ENCODE peak calls at places on chromosome 22, in nine cellular contexts. K is cardiac fibroblast, Y is upper lobe of right lung, M is osteocyte, N is left ventricle myocardium inferior, X is WTC11, D is nephron progenitor cell, Q is BE2C, A is MCF 10A. L is an unnamed sample.

GRCh38 chr22:32020117-32020516 is 22.9 kb upstream of the SLC5A1 start:
- DNase-seq in N (no peak), X (no peak), Y (no peak), K (peak), D (no peak), A (peak), M (no peak), Q (no peak), L (peak)

GRCh38 chr22:24516301-24516737 is 21.2 kb downstream of the UPB1 start:
- DNase-seq in K (peak), M (no peak), A (peak), X (no peak), D (no peak), N (no peak), Q (no peak), Y (no peak), L (no peak)

GRCh38 chr22:42399315-42400271 is 32.6 kb downstream of the NFAM1 start:
- DNase-seq in M (no peak), D (peak), Q (peak), Y (peak), X (peak), K (no peak), A (no peak), N (peak), L (no peak)

GRCh38 chr22:17949926-17950473 is 74.4 kb downstream of the MICAL3 start:
- DNase-seq in A (no peak), M (no peak), X (no peak), D (no peak), K (no peak), Y (no peak), Q (no peak), N (no peak), L (no peak)

GRCh38 chr22:50576070-50576469 is 2.2 kb downstream of the CPT1B start:
- DNase-seq in M (no peak), D (peak), K (peak), N (no peak), X (peak), Y (no peak), Q (peak), A (peak), L (no peak)

GRCh38 chr22:38987171-38987895 is 5.2 kb downstream of the APOBEC3B start:
- DNase-seq in X (no peak), D (no peak), N (no peak), Y (no peak), Q (no peak), M (no peak), A (no peak), K (no peak), L (no peak)

GRCh38 chr22:17707526-17707925 is 66.7 kb downstream of the BID start:
- DNase-seq in Y (no peak), Q (no peak), D (no peak), M (no peak), A (no peak), K (peak), N (no peak), X (no peak), L (no peak)

GRCh38 chr22:28019881-28020861 is 101.1 kb upstream of the PITPNB start:
- DNase-seq in A (peak), K (peak), Y (peak), M (peak), D (peak), X (peak), Q (peak), N (peak), L (peak)

GRCh38 chr22:30867746-30868662 is 100.6 kb downstream of the MORC2 start:
- DNase-seq in Q (no peak), X (no peak), Y (peak), D (no peak), N (no peak), A (no peak), K (no peak), M (no peak), L (no peak)

GRCh38 chr22:25453557-25453956 is 110.9 kb upstream of the GRK3 start:
- DNase-seq in Q (no peak), A (no peak), Y (no peak), D (no peak), N (no peak), K (no peak), X (no peak), M (no peak), L (no peak)

GRCh38 chr22:24271406-24271760 is 752 bp downstream of the SPECC1L start:
- DNase-seq in K (peak), Y (no peak), X (no peak), N (no peak), D (no peak), Q (no peak), M (no peak), A (peak), L (no peak)

GRCh38 chr22:41910599-41911291 is 4.1 kb downstream of the SHISA8 start:
- DNase-seq in M (no peak), Q (peak), Y (no peak), A (peak), D (peak), K (peak), X (no peak), N (peak), L (no peak)

GRCh38 chr22:37930270-37930951 is 23.0 kb downstream of the C22orf23 start:
- DNase-seq in Y (no peak), M (no peak), A (peak), X (peak), D (no peak), N (no peak), Q (peak), K (peak), L (peak)
- TF ChIP-seq CTCF in Y (peak), M (peak), A (peak), X (no peak), D (peak), N (peak), Q (peak), K (peak), L (peak)

DNA sequence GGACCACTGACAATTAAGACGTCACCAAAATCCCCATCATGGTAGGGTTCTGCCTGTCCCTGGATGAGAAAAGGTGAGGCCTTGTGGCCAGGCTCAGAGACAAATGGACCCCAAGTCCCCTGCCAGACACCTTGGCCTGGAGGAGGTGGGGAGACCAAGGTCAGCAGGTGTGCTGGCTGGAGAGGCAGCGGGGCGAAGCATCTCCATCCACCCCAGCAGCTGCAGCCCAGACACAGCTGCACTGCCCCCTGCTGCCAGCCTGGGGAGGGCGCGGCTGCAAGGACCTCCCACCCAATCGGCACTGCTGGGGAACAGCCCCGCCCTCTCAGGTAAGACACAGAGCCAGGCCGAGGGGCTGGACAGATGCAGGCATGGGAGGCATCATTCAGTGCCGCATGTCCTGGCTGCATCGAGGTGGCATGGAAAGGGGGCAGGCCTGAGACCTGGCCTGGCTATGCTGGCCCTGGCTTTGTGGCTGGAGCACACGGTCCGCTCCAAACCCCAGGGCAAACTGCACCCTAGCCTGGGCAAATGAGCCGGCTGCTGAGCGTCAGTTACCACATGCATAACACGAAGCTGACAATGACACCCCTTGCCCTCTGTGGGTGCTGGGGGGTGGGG is 12.2 kb upstream of the MFNG start:
- DNase-seq in X (peak), N (no peak), D (peak), Q (peak), A (peak), M (no peak), Y (peak), K (no peak), L (no peak)
- TF ChIP-seq CTCF in X (peak), N (peak), D (peak), Q (peak), A (peak), M (peak), Y (peak), K (peak), L (no peak)

DNA sequence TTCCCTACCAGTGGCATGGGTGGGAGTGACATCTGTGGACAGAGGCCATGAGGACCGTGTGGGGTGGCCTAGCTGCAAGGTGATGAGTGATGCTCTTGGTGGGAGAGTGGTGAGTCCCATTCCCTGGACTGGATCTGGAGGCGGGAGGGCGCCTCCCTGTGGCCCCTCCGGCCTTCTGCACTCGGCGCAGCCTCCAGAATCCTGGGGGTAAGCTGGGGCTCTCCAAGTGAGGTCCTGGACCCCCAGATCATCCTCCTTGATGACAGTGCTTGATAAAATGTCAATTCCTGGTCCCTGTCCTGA is 32.3 kb upstream of the PRR5 start:
- DNase-seq in Q (no peak), D (no peak), Y (no peak), A (no peak), X (peak), M (no peak), N (no peak), K (no peak), L (no peak)
- TF ChIP-seq CTCF in Q (peak), D (peak), Y (peak), A (no peak), X (peak), M (peak), N (peak), K (peak), L (no peak)

GRCh38 chr22:46861468-46861867 is 99.0 kb downstream of the TBC1D22A start:
- DNase-seq in Y (no peak), Q (no peak), A (no peak), K (no peak), M (peak), N (no peak), X (no peak), D (no peak), L (no peak)

GRCh38 chr22:46861968-46862367 is 99.5 kb downstream of the TBC1D22A start:
- DNase-seq in N (no peak), X (no peak), K (no peak), A (no peak), Y (no peak), M (peak), Q (no peak), D (no peak), L (no peak)

GRCh38 chr22:46863794-46864193 is 101.3 kb downstream of the TBC1D22A start:
- DNase-seq in A (no peak), M (peak), Q (no peak), D (no peak), X (no peak), Y (no peak), N (no peak), K (no peak), L (no peak)

GRCh38 chr22:46864314-46865051 is 102.0 kb downstream of the TBC1D22A start:
- DNase-seq in A (no peak), Q (no peak), D (no peak), M (peak), K (no peak), X (no peak), Y (no peak), N (no peak), L (no peak)

DNA sequence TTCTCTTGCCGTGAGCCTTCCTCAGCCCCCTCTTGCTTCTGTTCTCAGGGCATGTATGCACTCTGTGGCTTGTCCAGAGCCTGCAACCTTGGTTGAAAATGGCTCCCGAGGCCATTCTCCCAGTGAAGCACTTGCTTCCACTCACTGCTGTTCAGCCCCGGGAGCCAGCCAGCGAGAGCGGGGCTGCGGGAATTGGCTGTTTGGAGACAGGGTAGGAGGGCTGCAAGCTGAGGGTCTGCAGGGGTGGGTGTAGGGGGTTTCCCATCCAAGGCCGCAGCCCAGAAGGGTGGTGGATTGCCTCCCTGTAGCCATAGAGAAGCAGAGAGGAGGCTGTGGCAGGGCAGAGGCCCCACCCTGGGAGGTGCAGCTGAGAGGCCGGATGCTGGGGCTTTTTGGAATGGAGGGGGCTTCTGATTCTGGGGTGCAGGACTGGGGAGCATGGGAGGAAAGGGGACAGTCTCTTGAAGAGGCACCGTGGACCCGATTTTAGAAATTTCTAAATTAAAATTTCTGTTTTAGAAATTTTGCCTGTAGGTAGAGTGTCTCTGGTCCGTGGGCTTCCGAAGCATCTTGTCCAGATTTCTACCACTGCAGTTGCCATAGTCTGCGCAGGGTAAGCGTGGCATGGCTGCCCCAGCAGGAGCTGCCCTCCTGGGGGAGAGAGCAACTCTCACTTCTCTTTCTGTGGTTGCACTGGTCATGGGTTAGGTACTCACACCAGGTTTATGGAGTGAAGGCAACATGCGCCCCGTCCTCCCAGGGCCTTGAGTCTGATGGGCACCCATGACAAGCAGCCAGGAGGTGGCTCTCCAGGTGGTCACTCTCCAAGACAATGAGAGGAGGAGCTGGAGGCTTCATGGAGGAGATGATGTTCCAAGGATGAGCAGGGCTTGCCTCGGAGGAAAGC is 100.2 kb downstream of the TBC1D22A start:
- DNase-seq in D (no peak), A (no peak), K (no peak), N (no peak), Y (no peak), X (no peak), Q (no peak), M (peak), L (no peak)
- TF ChIP-seq CTCF in D (no peak), A (no peak), K (no peak), N (no peak), Y (no peak), X (no peak), Q (no peak), M (no peak), L (no peak)

DNA sequence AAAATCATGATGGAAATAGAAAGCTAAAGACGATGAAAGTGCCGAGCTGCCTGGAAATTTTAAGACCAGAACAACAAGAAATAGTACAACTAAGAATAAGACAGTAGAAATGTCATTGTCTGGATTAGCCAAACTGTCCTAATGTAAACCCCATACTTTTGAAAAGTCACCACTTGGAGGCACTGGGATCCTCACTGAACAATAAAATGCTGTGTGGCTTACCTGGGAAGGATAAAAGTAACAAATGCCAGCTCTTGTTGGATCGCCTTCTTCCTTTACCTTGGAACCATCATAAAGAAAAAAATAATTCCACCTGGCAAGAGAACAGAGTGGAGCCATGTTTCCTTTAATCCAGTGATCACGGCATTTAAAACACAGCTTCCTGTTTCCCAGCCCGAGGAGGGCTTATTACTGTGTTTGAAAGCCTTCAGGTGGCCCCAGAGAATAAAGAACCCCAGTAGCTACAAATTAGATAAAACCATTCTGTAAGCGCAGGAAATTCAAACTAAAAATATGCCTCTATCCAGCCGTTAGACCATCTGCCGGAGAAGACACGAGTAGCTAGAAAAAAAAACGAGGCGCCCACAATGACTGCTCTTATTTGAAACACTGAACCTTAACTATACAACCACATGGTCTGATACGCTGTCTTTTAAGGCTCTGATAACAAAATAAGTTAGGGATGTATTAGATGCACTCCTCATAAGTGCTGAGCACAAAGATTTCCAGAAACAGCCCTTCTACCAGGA is 4.4 kb downstream of the HPS4 start:
- DNase-seq in Q (no peak), D (no peak), X (no peak), N (no peak), M (no peak), A (no peak), K (no peak), Y (no peak), L (no peak)
- TF ChIP-seq CTCF in Q (no peak), D (no peak), X (no peak), N (peak), M (no peak), A (no peak), K (no peak), Y (no peak), L (no peak)

DNA sequence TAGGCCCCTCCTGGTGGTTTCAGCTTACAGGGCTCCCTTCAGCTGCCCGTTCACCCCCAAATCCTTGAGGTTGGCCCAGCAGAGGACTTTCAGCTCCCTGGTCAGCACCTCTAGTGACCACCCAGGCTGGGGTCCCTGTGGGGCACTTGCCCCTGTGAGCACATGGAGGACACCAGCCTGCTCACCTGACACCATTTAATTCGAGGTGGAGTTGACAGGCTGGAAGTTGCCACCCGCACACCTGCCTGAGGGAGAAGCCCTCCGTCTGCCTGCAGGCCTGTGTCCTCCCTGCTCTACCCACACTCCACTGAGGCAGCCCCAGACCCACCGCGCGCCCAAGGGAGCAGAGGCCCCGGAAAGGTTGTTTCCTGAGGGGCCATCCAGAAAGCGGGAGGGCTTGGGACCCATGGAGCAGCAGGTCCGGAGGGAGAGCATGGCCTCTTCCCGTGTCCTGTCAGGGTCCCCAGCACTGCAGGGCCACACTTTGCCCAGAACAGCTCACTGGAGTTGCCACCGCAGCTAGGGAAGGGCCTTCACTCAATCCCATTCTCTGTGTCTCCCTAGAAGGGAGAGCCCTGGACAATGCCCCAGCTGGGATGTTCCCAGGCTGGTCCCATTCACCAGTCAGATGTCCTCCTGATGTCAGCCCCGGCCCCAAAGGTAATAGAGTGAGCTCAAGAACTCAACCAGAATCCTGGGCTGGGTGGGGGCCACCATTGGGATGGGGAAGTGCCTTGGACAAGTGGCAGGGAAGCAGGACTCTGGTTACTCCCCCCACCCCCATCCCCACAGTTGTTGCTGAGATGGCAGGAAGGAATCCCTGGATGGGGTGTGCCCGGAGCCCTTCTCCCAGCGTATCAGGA is 82.4 kb downstream of the MED15 start:
- DNase-seq in X (no peak), Q (no peak), N (no peak), A (no peak), D (no peak), Y (peak), K (no peak), M (no peak), L (no peak)
- TF ChIP-seq CTCF in X (no peak), Q (no peak), N (no peak), A (no peak), D (no peak), Y (no peak), K (no peak), M (no peak), L (no peak)

GRCh38 chr22:49432211-49432905 is 395.3 kb downstream of the BRD1 start:
- DNase-seq in K (no peak), D (no peak), M (peak), A (no peak), N (no peak), Y (no peak), Q (no peak), X (no peak), L (no peak)

GRCh38 chr22:49433044-49433443 is 394.6 kb downstream of the BRD1 start:
- DNase-seq in Y (no peak), M (peak), K (no peak), Q (no peak), X (no peak), N (no peak), A (no peak), D (no peak), L (no peak)

GRCh38 chr22:49435596-49435995 is 392.1 kb downstream of the BRD1 start:
- DNase-seq in K (no peak), M (peak), A (no peak), N (no peak), D (no peak), Q (no peak), Y (no peak), X (no peak), L (no peak)

GRCh38 chr22:49436056-49436455 is 391.6 kb downstream of the BRD1 start:
- DNase-seq in M (no peak), X (no peak), K (no peak), Y (no peak), D (no peak), N (no peak), A (no peak), Q (no peak), L (no peak)

DNA sequence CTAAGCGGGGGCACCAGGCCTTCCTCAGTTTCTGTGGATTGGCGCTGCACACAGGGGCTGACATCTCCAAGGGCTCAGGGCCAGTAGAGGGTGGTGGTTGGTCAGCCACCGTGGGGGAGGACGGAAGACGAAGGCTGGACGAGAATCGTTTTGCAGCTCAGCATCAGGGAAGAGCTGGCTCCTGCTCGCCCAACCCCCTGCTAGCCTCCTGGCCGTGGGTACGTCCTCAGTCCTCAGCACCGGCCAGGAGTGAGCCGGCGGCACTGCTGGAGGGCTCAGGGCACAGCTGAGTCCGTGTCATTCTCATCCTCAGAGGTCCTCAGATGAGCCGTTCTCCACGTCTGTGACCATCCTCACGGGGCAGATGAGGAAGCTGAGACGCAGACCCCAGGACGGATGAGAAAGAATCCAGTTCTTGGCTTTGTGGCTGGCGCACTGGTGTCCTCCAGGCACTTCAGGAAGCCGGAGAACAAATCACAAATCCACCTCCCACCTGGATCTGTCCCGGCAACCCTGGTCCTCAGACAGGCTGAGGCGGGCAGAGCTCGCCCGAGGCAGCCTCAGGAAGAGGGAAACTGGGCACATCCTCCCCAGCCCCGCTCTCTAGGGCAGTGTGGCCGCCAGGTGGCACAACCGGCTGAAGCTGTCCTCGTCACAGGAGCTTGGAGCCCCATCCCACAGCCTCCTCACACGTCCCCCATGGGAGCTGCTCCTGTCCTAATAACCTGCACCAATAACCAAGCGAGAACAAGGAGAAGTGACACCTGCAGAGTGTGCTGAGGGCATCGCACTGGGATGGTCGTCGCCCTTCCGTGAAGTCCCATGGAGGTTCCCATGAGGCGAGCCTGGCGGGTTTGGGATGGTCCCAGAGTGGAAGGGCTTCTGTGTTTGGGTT is 393.7 kb downstream of the BRD1 start:
- DNase-seq in A (no peak), Y (no peak), M (peak), Q (peak), N (no peak), D (no peak), K (no peak), X (peak), L (no peak)
- TF ChIP-seq CTCF in A (no peak), Y (no peak), M (no peak), Q (no peak), N (no peak), D (no peak), K (no peak), X (peak), L (no peak)

L was measured in RWPE1.